ENCODE peak calls at places on chromosomes 5 and 9, in four cellular contexts. R, Z, Q and A are unnamed samples.

GRCh38 chr9:91256235-91256634 is 105.5 kb downstream of the AUH start:
- DNase-seq in R (no peak), Z (no peak), Q (no peak), A (no peak)

GRCh38 chr9:136981588-136982231 is 1.1 kb upstream of the LCNL1 start:
- DNase-seq in R (no peak), Z (no peak), Q (no peak), A (no peak)

GRCh38 chr9:71756753-71757152 is 11.6 kb downstream of the CEMIP2 start:
- DNase-seq in R (no peak), Z (no peak), Q (peak; percentile 77), A (no peak)

GRCh38 chr9:137550241-137550621 is at the start of gene PNPLA7:
- DNase-seq in R (peak; percentile 35), Z (peak; percentile 41), Q (peak; percentile 93), A (peak; percentile 47)

GRCh38 chr5:154474267-154474956 is 3.6 kb downstream of the HAND1 start:
- DNase-seq in R (no peak), Z (no peak), Q (peak; percentile 12), A (no peak)

GRCh38 chr9:91884746-91885687 is 65.0 kb downstream of the ROR2 start:
- DNase-seq in R (peak; percentile 16), Z (no peak), Q (peak; percentile 78), A (no peak)

GRCh38 chr9:89655990-89656657 is 51.3 kb downstream of the GADD45G start:
- DNase-seq in R (no peak), Z (no peak), Q (no peak), A (no peak)

GRCh38 chr5:56298329-56298962 is 65.3 kb upstream of the ANKRD55 start:
- DNase-seq in R (no peak), Z (no peak), Q (no peak), A (no peak)

GRCh38 chr5:55934117-55934613 is 60.6 kb downstream of the IL6ST start:
- DNase-seq in R (no peak), Z (no peak), Q (no peak), A (no peak)

GRCh38 chr5:61084658-61085057 is 77.6 kb downstream of the SMIM15 start:
- DNase-seq in R (no peak), Z (no peak), Q (no peak), A (no peak)

GRCh38 chr9:90858505-90858904 is 56.9 kb downstream of the SYK start:
- DNase-seq in R (no peak), Z (no peak), Q (no peak), A (no peak)

GRCh38 chr5:80866372-80866771 is 93.8 kb upstream of the RASGRF2 start:
- DNase-seq in R (no peak), Z (no peak), Q (no peak), A (no peak)

GRCh38 chr5:142846402-142846801 is 76.2 kb downstream of the ARHGAP26 start:
- DNase-seq in R (no peak), Z (no peak), Q (no peak), A (no peak)

GRCh38 chr5:165576678-165577275 is 2071.4 kb downstream of the MAT2B start:
- DNase-seq in R (no peak), Z (no peak), Q (no peak), A (no peak)

GRCh38 chr9:84121991-84122523 is 141.5 kb downstream of the RMI1 start:
- DNase-seq in R (peak; percentile 77), Z (peak; percentile 92), Q (no peak), A (no peak)

GRCh38 chr9:70789086-70789485 is 332.3 kb downstream of the TRPM3 start:
- DNase-seq in R (no peak), Z (no peak), Q (no peak), A (no peak)

GRCh38 chr9:21611896-21612295 is 129.8 kb upstream of the IFNE start:
- DNase-seq in R (no peak), Z (no peak), Q (no peak), A (no peak)

GRCh38 chr5:54725391-54726280 is 208.1 kb downstream of the SNX18 start:
- DNase-seq in R (peak; percentile 61), Z (no peak), Q (no peak), A (no peak)

GRCh38 chr5:85049020-85049419 is 664.3 kb upstream of the EDIL3 start:
- DNase-seq in R (peak; percentile 70), Z (no peak), Q (peak; percentile 82), A (peak; percentile 12)

GRCh38 chr9:79641055-79641454 is 69.3 kb downstream of the TLE4 start:
- DNase-seq in R (no peak), Z (no peak), Q (no peak), A (no peak)

GRCh38 chr5:134466241-134467069 is 54.8 kb upstream of the CDKN2AIPNL start:
- DNase-seq in R (peak; percentile 52), Z (peak; percentile 38), Q (peak; percentile 90), A (peak; percentile 60)

GRCh38 chr5:154444559-154445421 is 1.0 kb upstream of the SAP30L start:
- DNase-seq in R (no peak), Z (no peak), Q (peak; percentile 60), A (peak; percentile 28)

GRCh38 chr5:164324239-164324638 is 818.8 kb downstream of the MAT2B start:
- DNase-seq in R (no peak), Z (no peak), Q (no peak), A (no peak)

GRCh38 chr5:164326219-164326618 is 820.8 kb downstream of the MAT2B start:
- DNase-seq in R (no peak), Z (no peak), Q (peak; percentile 50), A (no peak)
- TF ChIP-seq CTCF in R (peak; percentile 20), Z (peak; percentile 16), Q (peak; percentile 51), A (no peak)

DNA sequence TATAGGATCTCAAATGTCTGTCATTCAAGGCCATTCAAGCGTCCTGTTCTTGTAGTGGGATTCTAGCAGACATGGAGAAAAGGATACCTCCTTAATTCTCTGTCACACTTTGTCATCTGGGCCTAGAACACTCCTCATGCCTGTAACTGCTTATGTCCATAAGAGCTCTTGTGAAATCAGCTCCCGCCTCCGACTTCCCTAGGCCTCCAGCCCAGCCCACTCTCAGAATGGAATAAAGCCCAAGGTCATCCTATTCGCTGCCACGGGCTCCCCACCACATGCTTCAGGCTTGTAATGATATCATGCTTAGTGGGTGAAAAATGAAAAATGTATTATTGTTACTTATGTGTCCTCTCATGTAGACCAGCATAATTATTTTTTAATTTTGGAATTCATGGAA is 632.5 kb downstream of the ISL1 start:
- DNase-seq in R (no peak), Z (no peak), Q (no peak), A (no peak)
- TF ChIP-seq CTCF in R (no peak), Z (no peak), Q (no peak), A (no peak)

DNA sequence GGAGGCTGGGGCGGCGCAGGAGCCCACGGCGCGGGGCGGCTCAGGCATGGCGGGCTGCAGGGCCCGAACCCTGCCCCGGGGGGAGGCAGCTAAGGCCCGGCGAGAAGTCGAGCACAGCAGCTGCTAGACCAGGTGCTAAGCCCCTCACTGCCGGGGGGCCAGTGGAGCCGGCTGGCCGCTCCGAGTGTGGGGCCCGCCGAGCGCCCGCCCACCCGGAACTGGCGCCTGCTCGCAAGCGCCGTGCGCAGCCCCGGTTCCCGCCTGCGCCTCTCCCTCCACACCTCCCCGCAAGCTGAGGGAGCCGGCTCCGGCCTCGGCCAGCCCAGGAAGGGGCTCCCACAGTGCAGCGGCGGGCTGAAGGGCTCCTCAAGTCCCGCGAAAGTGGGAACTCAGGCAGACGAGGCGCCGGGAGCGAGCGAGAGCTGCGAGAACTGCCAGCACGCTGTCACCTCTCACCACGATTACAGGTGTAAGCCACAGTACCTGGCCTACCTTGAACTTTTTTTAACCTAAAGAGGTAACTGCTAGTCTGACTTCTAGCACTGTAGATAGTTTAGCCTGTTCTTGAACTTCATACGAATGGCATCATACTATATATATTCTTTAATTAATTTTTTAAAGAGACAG is 35.6 kb downstream of the PTGS1 start:
- DNase-seq in R (no peak), Z (no peak), Q (no peak), A (no peak)
- TF ChIP-seq CTCF in R (no peak), Z (no peak), Q (no peak), A (no peak)

DNA sequence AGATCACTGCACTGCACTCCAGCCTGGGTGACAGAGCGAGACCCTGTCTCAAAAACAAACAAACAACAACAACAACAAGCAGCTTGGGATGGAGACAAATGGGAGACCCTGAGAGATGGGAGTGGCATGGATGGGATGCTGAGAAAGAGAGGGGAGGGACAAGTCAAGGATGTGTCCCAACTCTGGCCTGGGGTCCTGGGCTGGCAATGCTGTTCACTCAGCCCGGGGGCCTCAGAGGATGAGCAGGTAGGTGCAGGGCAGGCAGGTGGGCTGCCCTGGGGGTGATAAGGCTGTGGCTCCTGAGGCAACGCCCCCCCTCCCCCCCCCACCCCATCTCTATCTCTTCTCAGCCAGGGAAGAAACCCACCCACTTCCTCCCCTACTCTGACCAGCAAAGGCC is 123.0 kb downstream of the LHX2 start:
- DNase-seq in R (no peak), Z (no peak), Q (no peak), A (no peak)
- TF ChIP-seq CTCF in R (no peak), Z (no peak), Q (no peak), A (no peak)

DNA sequence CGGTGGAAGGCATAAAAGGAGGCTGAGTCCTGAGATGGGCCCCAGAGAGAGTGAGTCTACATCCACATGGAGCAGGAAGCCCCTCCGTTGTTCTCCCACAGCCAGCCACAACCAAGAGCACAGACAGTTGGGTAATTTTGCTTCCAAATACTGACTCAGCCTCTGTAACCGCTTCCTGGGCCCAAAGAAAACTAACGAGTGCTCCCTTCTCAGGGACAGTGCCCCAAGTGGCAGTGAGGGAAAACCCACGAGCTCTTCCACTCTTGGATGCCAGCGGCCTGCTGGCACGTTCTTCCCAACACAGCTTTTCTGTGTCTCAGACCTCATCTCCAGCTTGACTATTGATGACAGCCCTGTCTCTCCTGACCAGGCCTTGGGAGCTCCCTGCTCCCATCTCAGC is 207.6 kb downstream of the FSTL4 start:
- DNase-seq in R (peak; percentile 2), Z (no peak), Q (peak; percentile 61), A (no peak)
- TF ChIP-seq CTCF in R (peak; percentile 18), Z (peak; percentile 21), Q (peak; percentile 53), A (no peak)

GRCh38 chr9:116319480-116319879 is 165.9 kb downstream of the PAPPA start:
- DNase-seq in R (no peak), Z (no peak), Q (no peak), A (no peak)
- TF ChIP-seq CTCF in R (no peak), Z (no peak), Q (no peak), A (no peak)

DNA sequence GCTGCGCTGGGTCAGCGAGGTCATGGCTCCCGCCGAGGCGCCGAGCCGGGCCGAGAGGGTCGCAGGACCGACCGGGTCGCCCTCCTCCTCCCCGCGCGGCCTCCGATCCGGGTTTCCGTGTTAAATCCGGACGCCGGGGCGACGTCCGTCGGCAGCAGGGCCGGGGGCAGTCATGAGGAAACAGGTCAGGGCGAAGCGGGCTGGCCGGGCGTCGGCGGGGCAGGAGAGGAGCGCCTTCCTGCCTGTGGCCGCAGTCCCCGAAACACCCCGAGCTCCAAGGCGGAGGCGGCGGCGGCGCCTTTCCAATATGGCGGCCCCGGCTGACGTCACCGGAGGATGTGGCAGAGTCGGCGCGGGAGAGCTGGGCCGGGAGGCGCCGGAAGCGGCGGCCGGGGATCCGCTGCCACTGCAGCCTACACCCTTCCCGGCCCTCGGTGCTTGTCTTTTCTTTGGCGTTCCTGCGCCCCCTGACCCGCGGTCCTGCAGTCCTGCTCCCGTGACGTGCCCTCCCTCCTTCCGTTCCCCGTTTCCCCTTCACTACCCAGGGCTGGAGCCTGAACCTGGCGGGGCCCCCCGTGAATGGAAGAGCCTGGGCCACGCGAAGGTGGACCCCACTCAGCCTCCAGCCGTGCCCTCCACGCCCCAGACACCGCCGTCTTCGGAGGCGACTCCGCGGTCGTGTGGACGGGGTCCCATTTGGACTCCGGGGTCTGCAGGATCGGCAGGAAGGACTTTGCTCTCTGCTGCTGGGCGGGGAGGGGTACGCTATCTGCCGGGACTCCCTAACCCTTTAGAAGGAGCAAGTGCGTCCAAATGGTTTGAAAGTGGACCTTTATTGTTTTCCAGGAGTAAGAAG is at the start of gene GOLPH3:
- DNase-seq in R (peak; percentile 70), Z (no peak), Q (peak; percentile 96), A (peak; percentile 95)
- TF ChIP-seq CTCF in R (no peak), Z (no peak), Q (no peak), A (no peak)